ENCODE peak calls at places on chromosome 15, in eight cellular contexts. V, D, N, Y, J, Q, R and X are unnamed samples.

GRCh38 chr15:50675524-50676144 is 11.0 kb downstream of the TRPM7 start:
- DNase-seq in D (peak; percentile 50), R (peak; percentile 21), Y (peak; percentile 17), J (no peak), V (no peak), N (peak; percentile 53), Q (no peak), X (no peak)

GRCh38 chr15:47135279-47135678 is 582.0 kb upstream of the SEMA6D start:
- DNase-seq in J (no peak), Q (no peak), Y (no peak), N (no peak), R (no peak), D (no peak), V (no peak), X (no peak)

GRCh38 chr15:40307421-40308165 is at the start of gene PLCB2:
- DNase-seq in J (peak; percentile 72), Y (no peak), V (peak; percentile 14), N (no peak), R (no peak), Q (no peak), D (peak; percentile 74), X (no peak)

GRCh38 chr15:89442671-89443307 is 53.6 kb downstream of the RHCG start:
- DNase-seq in V (peak; percentile 31), R (peak; percentile 44), Y (peak; percentile 88), D (peak; percentile 94), J (peak; percentile 76), Q (peak; percentile 89), N (peak; percentile 67), X (no peak)

GRCh38 chr15:40763801-40764765 is at the start of gene GCHFR:
- DNase-seq in V (peak; percentile 83), R (no peak), D (peak; percentile 89), N (peak; percentile 82), Y (peak; percentile 67), J (peak; percentile 73), Q (peak; percentile 74), X (peak; percentile 32)

GRCh38 chr15:47514251-47514652 is 203.1 kb upstream of the SEMA6D start:
- DNase-seq in D (no peak), N (peak; percentile 69), Y (no peak), V (no peak), R (no peak), Q (no peak), J (no peak), X (peak; percentile 76)

GRCh38 chr15:85520650-85521049 is 140.2 kb downstream of the AKAP13 start:
- DNase-seq in Y (no peak), D (no peak), V (no peak), Q (no peak), J (no peak), R (no peak), N (no peak), X (no peak)

GRCh38 chr15:73956276-73957086 is 30.2 kb downstream of the LOXL1 start:
- DNase-seq in D (no peak), Q (no peak), N (peak; percentile 99), R (peak; percentile 79), V (no peak), Y (no peak), J (no peak), X (peak; percentile 96)

GRCh38 chr15:68991723-68992122 is 22.8 kb upstream of the NOX5 start:
- DNase-seq in D (peak; percentile 25), R (no peak), Y (peak; percentile 55), V (no peak), N (no peak), Q (no peak), J (peak; percentile 65), X (peak; percentile 68)

GRCh38 chr15:49145651-49146609 is 9.5 kb downstream of the COPS2 start:
- DNase-seq in Q (peak; percentile 61), V (peak; percentile 45), N (peak; percentile 75), J (peak; percentile 62), Y (peak; percentile 33), R (peak; percentile 35), D (peak; percentile 76), X (peak; percentile 41)

GRCh38 chr15:96336045-96336642 is 5.6 kb downstream of the NR2F2 start:
- DNase-seq in D (no peak), V (no peak), J (no peak), R (no peak), Q (peak; percentile 14), N (no peak), Y (no peak), X (no peak)
- H3K79me2 ChIP-seq in D (no peaks in the 10 kb centered on the region), V (peaks cover 92% of the 10 kb centered on the region), J (no peaks in the 10 kb centered on the region), R (peaks cover 99% of the 10 kb centered on the region), Q (peaks cover 100% of the 10 kb centered on the region), N (peaks cover 97% of the 10 kb centered on the region), Y (peaks cover 27% of the 10 kb centered on the region), X (peaks cover 99% of the 10 kb centered on the region)

DNA sequence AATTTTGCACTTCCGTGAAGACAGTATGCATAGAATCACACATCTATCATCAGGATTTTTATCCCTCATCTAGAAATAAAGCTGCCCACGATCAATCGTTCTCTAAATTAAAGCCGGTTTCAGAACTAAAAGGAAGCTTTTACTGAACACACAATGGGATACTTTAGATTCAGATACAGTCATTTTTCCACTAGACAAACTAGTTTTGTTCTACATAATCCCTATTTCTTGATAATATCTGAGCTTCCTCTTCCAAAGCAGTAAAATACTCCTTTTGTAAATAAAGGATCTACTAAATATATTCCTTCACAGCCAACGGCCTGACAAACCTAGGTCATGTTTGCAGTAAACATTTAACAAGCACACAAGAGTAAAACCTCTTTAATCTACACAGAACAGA is 2.0 kb upstream of the GANC start:
- DNase-seq in Y (no peak), N (peak; percentile 5), D (no peak), J (no peak), Q (no peak), V (no peak), R (no peak), X (no peak)
- H3K9ac ChIP-seq in Y (peak overlapping the region; percentile 23), N (peak overlapping the region; percentile 97), D (peak overlapping the region; percentile 10), J (peak overlapping the region; percentile 21), Q (no peak overlapping the region), V (peak overlapping the region; percentile 30), R (no peak overlapping the region), X (peak overlapping the region; percentile 30)

GRCh38 chr15:98416222-98416835 is 232.0 kb upstream of the IGF1R start:
- DNase-seq in R (no peak), N (no peak), D (no peak), Q (no peak), V (no peak), J (peak; percentile 32), Y (no peak), X (no peak)
- H3K4me1 ChIP-seq in R (no peaks in the 10 kb centered on the region), N (no peaks in the 10 kb centered on the region), D (no peaks in the 10 kb centered on the region), Q (peaks cover 3% of the 10 kb centered on the region), V (no peaks in the 10 kb centered on the region), J (peaks cover under 1% of the 10 kb centered on the region), Y (no peaks in the 10 kb centered on the region), X (peaks cover under 1% of the 10 kb centered on the region)

GRCh38 chr15:31326729-31327673 is at the start of gene KLF13:
- DNase-seq in R (no peak), D (peak; percentile 86), V (no peak), Q (peak; percentile 61), N (peak; percentile 90), Y (peak; percentile 82), J (no peak), X (no peak)

GRCh38 chr15:31327674-31328424 is 1.2 kb downstream of the KLF13 start:
- DNase-seq in N (peak; percentile 77), J (peak; percentile 48), V (peak; percentile 21), R (no peak), D (peak; percentile 78), Y (peak; percentile 81), Q (peak; percentile 70), X (no peak)

GRCh38 chr15:31329640-31330010 is 3.0 kb downstream of the KLF13 start:
- DNase-seq in N (no peak), R (no peak), J (no peak), Q (no peak), D (no peak), Y (no peak), V (no peak), X (no peak)

GRCh38 chr15:31328999-31329639 is 2.5 kb downstream of the KLF13 start:
- DNase-seq in D (peak; percentile 66), V (no peak), Q (peak; percentile 58), R (no peak), J (peak; percentile 55), N (peak; percentile 30), Y (peak; percentile 33), X (no peak)

GRCh38 chr15:31328425-31328998 is 1.9 kb downstream of the KLF13 start:
- DNase-seq in R (no peak), N (peak; percentile 89), Y (peak; percentile 72), D (peak; percentile 73), J (no peak), Q (no peak), V (no peak), X (peak; percentile 20)
- H3K79me2 ChIP-seq in R (peaks cover 46% of the 10 kb centered on the region), N (peaks cover 55% of the 10 kb centered on the region), Y (peaks cover 52% of the 10 kb centered on the region), D (peaks cover 54% of the 10 kb centered on the region), J (peaks cover 27% of the 10 kb centered on the region), Q (peaks cover 44% of the 10 kb centered on the region), V (peaks cover 52% of the 10 kb centered on the region), X (peaks cover 52% of the 10 kb centered on the region)

GRCh38 chr15:95558131-95558530 is 772.4 kb upstream of the NR2F2 start:
- DNase-seq in R (peak; percentile 1), V (no peak), D (no peak), J (no peak), N (peak; percentile 21), Q (no peak), Y (no peak), X (peak; percentile 22)

GRCh38 chr15:95558916-95559315 is 771.6 kb upstream of the NR2F2 start:
- DNase-seq in J (no peak), Y (no peak), Q (no peak), D (no peak), V (no peak), R (no peak), N (peak; percentile 34), X (no peak)

GRCh38 chr15:95557226-95558046 is 773.1 kb upstream of the NR2F2 start:
- DNase-seq in Q (no peak), N (peak; percentile 95), D (no peak), J (peak; percentile 74), V (peak; percentile 1), Y (no peak), R (peak; percentile 83), X (peak; percentile 96)

GRCh38 chr15:95556866-95557225 is 773.7 kb upstream of the NR2F2 start:
- DNase-seq in N (no peak), J (peak; percentile 17), R (peak; percentile 3), Y (no peak), D (no peak), V (no peak), Q (peak; percentile 33), X (peak; percentile 85)

GRCh38 chr15:95556225-95556624 is 774.3 kb upstream of the NR2F2 start:
- DNase-seq in R (no peak), V (no peak), N (no peak), Q (no peak), Y (no peak), J (no peak), D (no peak), X (no peak)
- H3K9ac ChIP-seq in R (no peak overlapping the region), V (no peak overlapping the region), N (no peak overlapping the region), Q (no peak overlapping the region), Y (no peak overlapping the region), J (no peak overlapping the region), D (no peak overlapping the region), X (no peak overlapping the region)

DNA sequence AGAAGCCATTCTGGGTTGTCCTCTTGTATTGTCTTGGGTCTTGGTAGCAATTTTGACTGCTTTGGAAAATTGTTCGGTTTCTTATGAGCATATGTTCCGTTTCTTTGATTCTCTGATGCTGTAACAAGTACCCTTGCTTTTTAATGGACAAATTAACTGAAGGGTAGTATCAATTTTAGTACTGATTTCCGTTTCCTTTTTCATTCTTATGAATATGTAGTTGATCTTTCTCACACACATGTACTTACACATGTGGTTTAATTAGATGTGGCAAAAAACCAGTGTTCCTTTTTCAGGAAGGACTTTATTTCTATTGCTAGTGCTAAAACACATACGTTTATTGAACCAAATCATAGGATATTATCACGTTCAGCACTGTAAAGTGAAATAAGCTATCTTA is 119.1 kb downstream of the TCF12 start:
- DNase-seq in V (no peak), Q (no peak), J (no peak), Y (no peak), D (no peak), N (no peak), R (no peak), X (no peak)
- H3K4me1 ChIP-seq in V (peaks cover 29% of the 10 kb centered on the region), Q (peaks cover 49% of the 10 kb centered on the region), J (peaks cover 3% of the 10 kb centered on the region), Y (no peaks in the 10 kb centered on the region), D (peaks cover 64% of the 10 kb centered on the region), N (no peaks in the 10 kb centered on the region), R (no peaks in the 10 kb centered on the region), X (peaks cover 3% of the 10 kb centered on the region)